ENCODE peak calls at places on chromosome 14, in five cellular contexts. G is PC-3; T is heart right ventricle; O is CD8-positive, alpha-beta memory T cell; C is CD8-positive, alpha-beta T cell. D is an unnamed sample.

GRCh38 chr14:64279719-64280668 is 14.2 kb downstream of the ESR2 start:
- DNase-seq in T (no peak), G (peak; percentile 61), O (no peak), C (no peak), D (no peak)

GRCh38 chr14:58107947-58108552 is 44.0 kb downstream of the ARMH4 start:
- DNase-seq in G (peak; percentile 93), T (no peak), O (peak; percentile 15), C (peak; percentile 27), D (no peak)

GRCh38 chr14:30874120-30874998 is at the start of gene COCH:
- DNase-seq in O (no peak), C (peak; percentile 16), T (peak; percentile 36), G (peak; percentile 45), D (peak; percentile 39)

GRCh38 chr14:75132374-75133086 is 5.7 kb upstream of the NEK9 start:
- DNase-seq in C (peak; percentile 44), O (peak; percentile 42), T (no peak), G (peak; percentile 93), D (peak; percentile 38)

GRCh38 chr14:101475468-101476257 is 85.6 kb upstream of the DIO3 start:
- DNase-seq in O (no peak), C (no peak), G (peak; percentile 88), T (no peak), D (peak; percentile 43)

GRCh38 chr14:103109789-103110415 is 13.4 kb upstream of the TNFAIP2 start:
- DNase-seq in C (no peak), G (peak; percentile 70), O (no peak), T (peak; percentile 53), D (no peak)

GRCh38 chr14:43168374-43168925 is 1338.6 kb downstream of the FSCB start:
- DNase-seq in G (no peak), T (no peak), C (no peak), O (no peak), D (no peak)

GRCh38 chr14:31774567-31774966 is 213.4 kb downstream of the NUBPL start:
- DNase-seq in O (no peak), G (no peak), C (no peak), T (no peak), D (no peak)

GRCh38 chr14:24838945-24839616 is 205.1 kb upstream of the GZMB start:
- DNase-seq in G (no peak), O (no peak), C (no peak), T (no peak), D (no peak)

GRCh38 chr14:90053044-90053443 is 8.8 kb upstream of the KCNK13 start:
- DNase-seq in G (peak; percentile 61), T (no peak), C (no peak), O (no peak), D (no peak)

GRCh38 chr14:77924392-77924948 is 124.6 kb downstream of the ADCK1 start:
- DNase-seq in O (no peak), G (no peak), C (no peak), T (no peak), D (no peak)

GRCh38 chr14:101927859-101928258 is 36.5 kb upstream of the DYNC1H1 start:
- DNase-seq in G (no peak), C (no peak), T (peak; percentile 86), O (no peak), D (peak; percentile 81)

GRCh38 chr14:76806446-76806845 is 6.2 kb downstream of the ANGEL1 start:
- DNase-seq in C (no peak), T (no peak), O (no peak), G (no peak), D (no peak)

GRCh38 chr14:56594428-56594827 is 14.8 kb downstream of the TMEM260 start:
- DNase-seq in C (no peak), T (no peak), G (no peak), O (no peak), D (no peak)
- H3K4me1 ChIP-seq in C (no peaks in the 10 kb centered on the region), T (no peaks in the 10 kb centered on the region), G (peaks cover 8% of the 10 kb centered on the region), O (no peaks in the 10 kb centered on the region), D (no peaks in the 10 kb centered on the region)

GRCh38 chr14:104572024-104572623 is 7.4 kb upstream of the C14orf180 start:
- DNase-seq in T (no peak), C (no peak), G (no peak), O (no peak), D (no peak)

GRCh38 chr14:104572668-104573067 is 6.9 kb upstream of the C14orf180 start:
- DNase-seq in O (no peak), T (no peak), G (no peak), C (no peak), D (no peak)

GRCh38 chr14:104568620-104569019 is 10.9 kb upstream of the C14orf180 start:
- DNase-seq in G (no peak), C (no peak), T (no peak), O (no peak), D (no peak)

GRCh38 chr14:104573930-104574329 is 5.6 kb upstream of the C14orf180 start:
- DNase-seq in G (no peak), C (no peak), O (no peak), T (peak; percentile 54), D (no peak)

GRCh38 chr14:104570869-104571635 is 8.5 kb upstream of the C14orf180 start:
- DNase-seq in G (no peak), T (no peak), C (no peak), O (no peak), D (no peak)
- H3K27me3 ChIP-seq in G (peaks cover 55% of the 10 kb centered on the region), T (peaks cover 32% of the 10 kb centered on the region), C (no peaks in the 10 kb centered on the region), O (no peaks in the 10 kb centered on the region), D (no peaks in the 10 kb centered on the region)

DNA sequence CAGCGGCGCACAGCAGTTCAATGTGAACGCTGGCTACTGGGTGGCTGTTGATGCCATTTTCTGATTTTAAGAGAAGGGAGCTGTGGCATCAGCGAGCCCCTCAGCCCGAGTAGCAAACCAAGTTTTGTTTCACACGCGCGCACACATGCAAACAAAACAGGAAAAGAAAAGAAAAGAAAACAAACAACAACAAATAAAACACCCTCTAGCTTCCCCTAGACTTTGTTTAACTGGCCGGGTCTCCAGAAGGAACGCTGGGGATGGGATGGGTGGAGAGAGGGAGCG is 540 bp downstream of the PAX9 start:
- DNase-seq in G (no peak), T (no peak), O (no peak), C (no peak), D (no peak)
- H3K4me3 ChIP-seq in G (peak overlapping the region; percentile 89), T (peak overlapping the region; percentile 29), O (no peak overlapping the region), C (no peak overlapping the region), D (peak overlapping the region; percentile 5)

GRCh38 chr14:93929048-93929535 is 1.9 kb downstream of the FAM181A start:
- DNase-seq in O (no peak), G (no peak), C (no peak), T (no peak), D (no peak)

GRCh38 chr14:93926873-93927571 is at the start of gene FAM181A:
- DNase-seq in T (no peak), C (no peak), O (no peak), G (no peak), D (no peak)

GRCh38 chr14:93926209-93926872 is 803 bp upstream of the FAM181A start:
- DNase-seq in O (no peak), T (no peak), C (no peak), G (no peak), D (no peak)

GRCh38 chr14:93928184-93929047 is 1.3 kb downstream of the FAM181A start:
- DNase-seq in O (no peak), G (no peak), T (no peak), C (no peak), D (no peak)

DNA sequence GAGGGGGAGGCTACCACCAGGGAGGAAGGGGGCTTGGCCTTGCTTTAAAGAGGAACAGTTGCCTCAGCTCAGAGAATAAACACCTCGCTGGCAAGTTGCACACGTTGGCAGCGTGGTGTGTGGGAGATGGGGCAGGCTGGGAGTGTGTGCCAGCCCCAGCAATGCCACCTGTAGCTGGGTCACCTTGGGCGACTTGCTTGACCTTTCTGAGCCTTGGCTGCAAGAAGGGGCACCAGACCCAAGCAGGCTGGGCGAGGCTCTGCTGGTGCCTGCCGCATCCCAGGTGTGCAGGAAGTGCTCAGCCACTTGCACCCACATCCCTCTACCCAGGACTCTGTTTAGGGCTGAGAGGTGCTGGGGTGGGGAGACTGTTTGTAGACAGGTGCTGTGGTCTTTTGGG is 602 bp downstream of the FAM181A start:
- DNase-seq in O (no peak), T (no peak), C (no peak), G (no peak), D (no peak)
- H3K4me1 ChIP-seq in O (no peaks in the 10 kb centered on the region), T (no peaks in the 10 kb centered on the region), C (no peaks in the 10 kb centered on the region), G (no peaks in the 10 kb centered on the region), D (no peaks in the 10 kb centered on the region)